ENCODE peak calls at places on chromosome 20, in ten cellular contexts. W is NCI-H69, U is T-cell, B is spleen, P is non-pigmented ciliary epithelial cell, M is Daoy, L is lower leg skin, E is cardiac muscle cell, I is glomerular endothelial cell, S is NAMALWA. D is an unnamed sample.

GRCh38 chr20:36349384-36350170 is 43.4 kb downstream of the DLGAP4 start:
- DNase-seq in W (no peak), U (no peak), B (no peak), P (no peak), M (peak; percentile 42), L (no peak), E (no peak), I (no peak), S (no peak), D (no peak)

GRCh38 chr20:48897298-48898044 is 24.0 kb upstream of the ARFGEF2 start:
- DNase-seq in W (peak; percentile 71), U (no peak), B (no peak), P (peak; percentile 65), M (peak; percentile 79), L (no peak), E (no peak), I (no peak), S (no peak), D (peak; percentile 93)

GRCh38 chr20:50540620-50541605 is 30.7 kb downstream of the PTPN1 start:
- DNase-seq in W (no peak), U (no peak), B (no peak), P (peak; percentile 97), M (peak; percentile 63), L (no peak), E (peak; percentile 19), I (peak; percentile 92), S (no peak), D (peak; percentile 92)

GRCh38 chr20:22160254-22160653 is 424.1 kb downstream of the FOXA2 start:
- DNase-seq in W (peak; percentile 39), U (no peak), B (no peak), P (no peak), M (peak; percentile 74), L (no peak), E (no peak), I (no peak), S (no peak), D (peak; percentile 69)

GRCh38 chr20:48995599-48995998 is 50.5 kb upstream of the CSE1L start:
- DNase-seq in W (peak; percentile 73), U (no peak), B (no peak), P (no peak), M (no peak), L (no peak), E (peak; percentile 6), I (no peak), S (no peak), D (peak; percentile 36)

GRCh38 chr20:4855555-4855954 is 133.8 kb downstream of the PRND start:
- DNase-seq in W (no peak), U (no peak), B (no peak), P (no peak), M (no peak), L (no peak), E (no peak), I (no peak), S (no peak), D (no peak)

GRCh38 chr20:63151554-63152321 is 64.2 kb downstream of the YTHDF1 start:
- DNase-seq in W (no peak), U (no peak), B (peak; percentile 51), P (no peak), M (peak; percentile 54), L (no peak), E (no peak), I (no peak), S (no peak), D (no peak)

GRCh38 chr20:17835240-17835940 is 133.2 kb downstream of the SNX5 start:
- DNase-seq in W (no peak), U (no peak), B (no peak), P (no peak), M (peak; percentile 89), L (peak; percentile 60), E (no peak), I (no peak), S (no peak), D (peak; percentile 57)

GRCh38 chr20:10034717-10035571 is at the start of gene ANKEF1:
- DNase-seq in W (peak; percentile 96), U (peak; percentile 82), B (peak; percentile 96), P (no peak), M (peak; percentile 85), L (peak; percentile 30), E (peak; percentile 89), I (no peak), S (peak; percentile 77), D (peak; percentile 84)

GRCh38 chr20:32289661-32290431 is 12.4 kb downstream of the KIF3B start:
- DNase-seq in W (no peak), U (no peak), B (peak; percentile 35), P (no peak), M (no peak), L (no peak), E (no peak), I (no peak), S (no peak), D (no peak)

GRCh38 chr20:62045529-62046277 is 20.0 kb downstream of the TAF4 start:
- DNase-seq in W (no peak), U (no peak), B (peak; percentile 25), P (no peak), M (no peak), L (no peak), E (no peak), I (no peak), S (no peak), D (no peak)

GRCh38 chr20:43955244-43956191 is 40.9 kb downstream of the TOX2 start:
- DNase-seq in W (no peak), U (peak; percentile 38), B (peak; percentile 80), P (peak; percentile 77), M (peak; percentile 92), L (no peak), E (no peak), I (peak; percentile 85), S (peak; percentile 54), D (peak; percentile 91)

GRCh38 chr20:63652192-63652980 is 838 bp downstream of the STMN3 start:
- DNase-seq in W (peak; percentile 64), U (no peak), B (peak; percentile 84), P (no peak), M (peak; percentile 30), L (no peak), E (peak; percentile 24), I (no peak), S (no peak), D (no peak)

GRCh38 chr20:57792386-57793095 is 82.7 kb upstream of the PMEPA1 start:
- DNase-seq in W (peak; percentile 53), U (no peak), B (peak; percentile 62), P (no peak), M (no peak), L (no peak), E (no peak), I (no peak), S (no peak), D (no peak)

GRCh38 chr20:54148947-54149764 is 24.6 kb downstream of the CYP24A1 start:
- DNase-seq in W (peak; percentile 1), U (no peak), B (no peak), P (no peak), M (no peak), L (no peak), E (no peak), I (no peak), S (no peak), D (peak; percentile 73)

GRCh38 chr20:3471397-3472021 is 691 bp downstream of the ATRN start:
- DNase-seq in W (no peak), U (no peak), B (no peak), P (no peak), M (no peak), L (no peak), E (no peak), I (no peak), S (no peak), D (no peak)

D was measured in Caki2.